ENCODE peak calls at places on chromosome 18, in nine cellular contexts. C is HFFc6; E is ELR; J is dorsolateral prefrontal cortex; X is SW480; K is kidney glomerular epithelial cell; Z is cerebellar cortex; S is stomach; G is stimulated activated naive B cell treated with anti-CD40 and anti-IgM and Interleukin-4, amounts not matched to agents 10 μg/mL and 1 μg/mL and 100 μg/mL, for 72 hours. Y is an unnamed sample.

GRCh38 chr18:11488175-11488574 is 121.2 kb upstream of the SLC35G4 start:
- DNase-seq in X (no peak), K (no peak), S (no peak), J (no peak), E (peak; percentile 49), G (no peak), Z (no peak), C (no peak), Y (no peak)

GRCh38 chr18:45785015-45785597 is 40.4 kb upstream of the SIGLEC15 start:
- DNase-seq in Z (no peak), J (no peak), S (no peak), X (no peak), G (no peak), C (no peak), K (no peak), E (no peak), Y (no peak)

GRCh38 chr18:24930974-24931373 is 421.0 kb downstream of the ZNF521 start:
- DNase-seq in S (peak; percentile 49), Z (no peak), J (no peak), X (peak; percentile 2), E (no peak), G (peak; percentile 37), K (no peak), C (no peak), Y (no peak)

GRCh38 chr18:50011813-50012445 is 183.0 kb downstream of the MYO5B start:
- DNase-seq in E (peak; percentile 48), G (no peak), C (peak; percentile 96), S (no peak), J (no peak), X (no peak), K (peak; percentile 79), Z (no peak), Y (no peak)

GRCh38 chr18:59265246-59266018 is 7.8 kb downstream of the RAX start:
- DNase-seq in Z (no peak), J (no peak), G (no peak), E (no peak), K (no peak), X (no peak), S (no peak), C (no peak), Y (no peak)

GRCh38 chr18:7174359-7175107 is 56.4 kb upstream of the LRRC30 start:
- DNase-seq in C (no peak), Z (no peak), K (no peak), X (peak; percentile 22), J (no peak), S (no peak), E (no peak), G (no peak), Y (peak; percentile 4)

GRCh38 chr18:36187138-36187825 is at the start of gene MOCOS:
- DNase-seq in C (peak; percentile 32), X (peak; percentile 52), K (peak; percentile 34), S (peak; percentile 89), J (peak; percentile 60), G (peak; percentile 38), Z (no peak), E (peak; percentile 74), Y (no peak)

GRCh38 chr18:38241216-38241615 is 675.6 kb upstream of the CELF4 start:
- DNase-seq in S (no peak), Z (no peak), C (no peak), J (no peak), G (no peak), X (no peak), K (no peak), E (no peak), Y (no peak)

GRCh38 chr18:45275367-45276113 is 339.7 kb upstream of the SLC14A2 start:
- DNase-seq in G (no peak), Z (no peak), J (no peak), C (peak; percentile 35), S (no peak), K (peak; percentile 35), X (peak; percentile 1), E (peak; percentile 42), Y (no peak)

GRCh38 chr18:59148192-59148591 is 8.5 kb downstream of the SEC11C start:
- DNase-seq in G (no peak), K (no peak), Z (no peak), J (no peak), S (peak; percentile 30), E (no peak), X (no peak), C (no peak), Y (no peak)

GRCh38 chr18:42155024-42155423 is 200.0 kb downstream of the PIK3C3 start:
- DNase-seq in K (no peak), J (no peak), C (no peak), E (no peak), G (no peak), X (no peak), S (no peak), Z (no peak), Y (no peak)

GRCh38 chr18:11660691-11661090 is 28.4 kb upstream of the GNAL start:
- DNase-seq in G (no peak), Z (no peak), J (no peak), C (no peak), E (no peak), X (no peak), S (no peak), K (no peak), Y (no peak)